ENCODE peak calls at places on chromosomes 12 and 14, in seven cellular contexts. Q is GM12891, V is HepG2, P is transverse colon, E is prostate gland, T is ovary, U is HCT116. C is an unnamed sample.

GRCh38 chr12:6703631-6704030 is 3.0 kb upstream of the PIANP start:
- DNase-seq in T (no peak), E (no peak), P (no peak), U (no peak), Q (no peak), V (peak), C (no peak)

GRCh38 chr12:5807090-5807414 is 138.0 kb downstream of the ANO2 start:
- DNase-seq in V (no peak), E (no peak), P (no peak), Q (no peak), T (no peak), U (peak), C (peak)

GRCh38 chr12:120534703-120535655 is 823 bp downstream of the RNF10 start:
- DNase-seq in U (no peak), P (peak), T (peak), V (no peak), Q (no peak), E (peak), C (peak)

GRCh38 chr12:12909995-12910391 is 18.6 kb downstream of the GPRC5A start:
- DNase-seq in E (no peak), T (peak), P (no peak), U (no peak), V (no peak), Q (no peak), C (no peak)

GRCh38 chr12:4211372-4211771 is 62.2 kb upstream of the CCND2 start:
- DNase-seq in E (no peak), V (no peak), Q (no peak), U (no peak), P (no peak), T (no peak), C (no peak)

GRCh38 chr12:123171967-123172366 is 21.1 kb upstream of the PITPNM2 start:
- DNase-seq in U (no peak), Q (no peak), P (no peak), T (no peak), V (no peak), E (peak), C (no peak)

GRCh38 chr14:93742761-93743160 is 45.5 kb downstream of the PRIMA1 start:
- DNase-seq in Q (no peak), U (no peak), V (no peak), E (no peak), T (no peak), P (no peak), C (no peak)

GRCh38 chr14:79299162-79299561 is 912.1 kb downstream of the DIO2 start:
- DNase-seq in P (no peak), E (no peak), T (no peak), U (no peak), V (peak), Q (no peak), C (no peak)

GRCh38 chr12:112406519-112407488 is 2.6 kb downstream of the RPL6 start:
- DNase-seq in E (no peak), U (no peak), P (no peak), Q (no peak), V (no peak), T (no peak), C (no peak)

GRCh38 chr12:54629925-54630324 is 4.8 kb downstream of the LACRT start:
- DNase-seq in P (no peak), Q (no peak), E (no peak), U (no peak), T (no peak), V (no peak), C (no peak)

GRCh38 chr14:53278602-53279506 is 125.7 kb upstream of the DDHD1 start:
- DNase-seq in E (no peak), V (peak), P (no peak), U (no peak), T (no peak), Q (no peak), C (no peak)

GRCh38 chr14:26218858-26219257 is 379.0 kb downstream of the NOVA1 start:
- DNase-seq in T (no peak), P (no peak), V (no peak), U (no peak), Q (no peak), E (no peak), C (no peak)

GRCh38 chr12:10276774-10277173 is 30.9 kb upstream of the KLRD1 start:
- DNase-seq in U (no peak), P (no peak), Q (no peak), E (no peak), V (no peak), T (no peak), C (no peak)

GRCh38 chr14:68790656-68791077 is 2.2 kb downstream of the ZFP36L1 start:
- DNase-seq in V (no peak), U (no peak), T (peak), Q (no peak), E (no peak), P (no peak), C (no peak)

GRCh38 chr14:77638738-77639137 is 22.3 kb upstream of the SPTLC2 start:
- DNase-seq in T (no peak), Q (no peak), E (no peak), P (no peak), V (no peak), U (no peak), C (no peak)

GRCh38 chr12:14946856-14947255 is 8.5 kb upstream of the ERP27 start:
- DNase-seq in E (no peak), T (no peak), V (no peak), P (no peak), Q (no peak), U (no peak), C (no peak)

GRCh38 chr14:23160924-23161522 is 22.4 kb downstream of the SLC7A8 start:
- DNase-seq in E (peak), Q (no peak), U (no peak), V (no peak), T (peak), P (peak), C (peak)

GRCh38 chr12:60169904-60170303 is 574.1 kb downstream of the SLC16A7 start:
- DNase-seq in T (no peak), E (no peak), U (no peak), V (no peak), P (no peak), Q (no peak), C (no peak)

GRCh38 chr14:23984891-23985607 is 3.7 kb upstream of the DHRS4L2 start:
- DNase-seq in P (no peak), T (no peak), E (no peak), Q (no peak), V (peak), U (no peak), C (no peak)

GRCh38 chr14:52313493-52313881 is 625 bp upstream of the PTGER2 start:
- DNase-seq in P (no peak), Q (no peak), T (peak), E (no peak), U (no peak), V (no peak), C (no peak)

GRCh38 chr14:96829791-96830190 is 32.6 kb downstream of the VRK1 start:
- DNase-seq in V (no peak), E (no peak), U (no peak), P (no peak), Q (no peak), T (no peak), C (no peak)

GRCh38 chr12:121983546-121984205 is 38.0 kb upstream of the BCL7A start:
- DNase-seq in P (no peak), U (no peak), Q (no peak), E (no peak), T (no peak), V (no peak), C (no peak)

GRCh38 chr12:14768823-14769405 is 34.4 kb downstream of the WBP11 start:
- DNase-seq in E (no peak), V (no peak), Q (no peak), P (peak), T (peak), U (no peak), C (no peak)

GRCh38 chr14:89477391-89477790 is 60.4 kb upstream of the FOXN3 start:
- DNase-seq in Q (no peak), V (no peak), P (peak), U (no peak), E (no peak), T (peak), C (no peak)

GRCh38 chr12:8941691-8942478 is 7.6 kb downstream of the M6PR start:
- DNase-seq in Q (no peak), U (no peak), T (no peak), P (no peak), V (no peak), E (no peak), C (no peak)

GRCh38 chr14:38350102-38350501 is 94.2 kb upstream of the CLEC14A start:
- DNase-seq in E (no peak), Q (no peak), P (no peak), U (no peak), V (no peak), T (no peak), C (no peak)

GRCh38 chr12:109695961-109696461 is 17.6 kb upstream of the FAM222A start:
- DNase-seq in P (no peak), U (peak), V (peak), E (peak), Q (no peak), T (no peak), C (no peak)

GRCh38 chr14:55130194-55130550 is 1.1 kb downstream of the LGALS3 start:
- DNase-seq in V (peak), E (peak), P (no peak), U (no peak), T (no peak), Q (no peak), C (peak)

GRCh38 chr14:55127491-55127951 is 1.5 kb upstream of the LGALS3 start:
- DNase-seq in V (no peak), P (peak), E (peak), Q (no peak), T (no peak), U (no peak), C (peak)

GRCh38 chr14:55128386-55129085 is 516 bp upstream of the LGALS3 start:
- DNase-seq in U (no peak), V (no peak), E (peak), Q (no peak), T (no peak), P (no peak), C (no peak)

GRCh38 chr14:55129428-55130193 is 559 bp downstream of the LGALS3 start:
- DNase-seq in E (peak), V (peak), Q (peak), P (peak), U (no peak), T (peak), C (peak)

GRCh38 chr14:55129086-55129427 is at the start of gene LGALS3:
- DNase-seq in U (no peak), V (no peak), Q (peak), E (peak), P (peak), T (peak), C (peak)
- TF ChIP-seq POLR2A in U (peak), V (no peak), Q (no peak), E (peak), P (peak), T (peak), C (peak)

GRCh38 chr14:30252800-30253425 is 306.0 kb upstream of the G2E3 start:
- DNase-seq in Q (no peak), U (no peak), E (no peak), V (no peak), T (no peak), P (no peak), C (no peak)
- TF ChIP-seq POLR2A in Q (no peak), U (no peak), E (no peak), V (no peak), T (no peak), P (no peak), C (no peak)

DNA sequence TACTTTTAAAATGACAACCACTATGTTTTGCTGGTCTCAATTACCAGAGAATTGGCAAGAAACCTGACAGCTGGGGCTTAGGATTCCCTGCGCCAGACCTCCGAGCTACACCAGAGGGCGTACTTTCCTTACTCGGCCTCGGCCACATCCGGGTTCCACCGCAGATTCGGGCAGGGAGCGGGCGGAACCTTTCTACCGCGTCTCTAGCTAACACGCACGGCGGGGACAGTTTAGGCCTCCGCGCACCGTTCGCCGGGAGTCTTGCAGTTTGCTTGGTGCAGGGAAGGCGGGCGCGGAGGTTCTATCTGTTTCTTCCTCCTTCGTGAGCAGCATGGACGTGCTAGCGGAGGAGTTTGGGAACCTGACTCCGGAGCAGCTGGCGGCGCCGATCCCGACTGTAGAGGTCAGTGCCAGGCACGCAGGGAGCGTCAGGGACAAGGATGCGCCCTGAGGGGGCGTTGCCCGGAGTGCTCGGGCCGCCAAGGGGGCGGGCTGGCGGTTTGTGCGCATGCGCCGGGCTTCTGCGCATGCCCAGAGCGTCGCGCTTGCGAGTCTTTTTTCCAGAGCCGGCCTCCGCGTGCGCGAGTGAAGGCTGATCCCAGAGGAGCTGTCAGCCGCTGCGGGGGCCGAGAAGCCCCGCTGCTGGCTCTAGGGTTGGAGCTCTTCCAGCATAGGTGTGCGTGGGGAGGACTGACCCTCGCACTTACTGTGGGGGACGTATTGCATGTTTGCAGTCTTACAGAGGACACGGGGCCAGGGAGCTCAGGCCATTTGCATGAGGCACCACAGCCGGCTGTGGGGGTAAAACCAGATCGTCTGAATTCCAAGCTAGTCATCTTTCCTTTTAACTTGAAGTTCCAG is at the start of gene POLR3B:
- DNase-seq in E (peak), U (peak), Q (peak), P (peak), T (peak), V (peak), C (peak)
- TF ChIP-seq POLR2A in E (peak), U (peak), Q (peak), P (peak), T (peak), V (peak), C (peak)

DNA sequence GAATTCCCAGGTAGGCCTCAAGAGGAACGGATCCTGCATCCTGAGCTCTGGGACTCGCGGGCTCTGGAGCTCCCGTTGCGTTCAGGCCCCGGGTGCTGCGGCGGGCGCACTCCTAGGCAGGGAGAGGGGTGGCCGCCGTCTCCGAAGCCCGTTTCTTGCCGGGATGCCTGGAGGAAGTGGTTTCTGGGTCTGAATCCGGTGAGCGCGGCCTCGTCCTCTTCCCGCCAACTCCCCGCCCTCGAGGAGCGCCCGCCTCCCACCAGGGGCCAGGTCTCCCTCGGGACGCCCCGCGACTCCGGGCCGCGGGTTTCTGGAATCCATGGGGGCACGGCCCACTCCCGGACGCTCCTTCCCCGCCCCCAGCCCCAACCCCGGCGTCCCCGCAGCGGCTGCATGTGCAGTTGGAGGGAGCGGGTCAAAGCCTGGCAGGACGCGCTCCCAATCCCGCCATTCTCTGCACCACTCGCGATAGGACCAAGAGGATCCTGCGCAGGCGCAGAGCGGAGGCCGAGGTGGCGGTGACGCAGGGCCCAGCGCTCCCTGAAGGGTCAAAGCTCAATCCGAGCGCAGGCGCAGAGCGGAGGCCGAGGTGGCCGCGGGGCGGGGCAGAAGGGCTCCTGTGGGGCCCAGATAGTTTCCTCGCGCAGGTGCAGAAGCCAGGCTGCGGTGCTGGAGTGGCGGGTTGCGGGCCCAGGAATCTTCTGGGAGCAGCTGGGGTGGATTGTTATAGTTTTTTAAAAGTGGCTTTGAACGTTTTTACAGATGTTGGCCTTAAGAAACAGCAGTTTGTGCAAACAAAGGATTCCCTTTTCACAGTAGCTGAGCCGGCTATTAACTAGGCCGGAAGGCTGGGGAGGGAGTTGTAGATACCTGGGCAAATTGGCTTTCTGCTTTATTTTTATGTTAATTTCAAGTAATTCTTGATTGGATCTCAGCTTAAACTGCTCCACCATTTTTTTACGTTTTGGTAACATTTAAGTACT is 796.4 kb downstream of the AACS start:
- DNase-seq in U (no peak), Q (no peak), T (peak), P (peak), E (peak), V (no peak), C (no peak)
- TF ChIP-seq POLR2A in U (no peak), Q (no peak), T (no peak), P (no peak), E (no peak), V (no peak), C (no peak)

GRCh38 chr12:20567413-20567812 is 127.7 kb upstream of the SLCO1C1 start:
- DNase-seq in E (no peak), U (no peak), V (no peak), P (no peak), Q (no peak), T (no peak), C (no peak)
- TF ChIP-seq POLR2A in E (no peak), U (no peak), V (no peak), P (no peak), Q (no peak), T (no peak), C (no peak)

DNA sequence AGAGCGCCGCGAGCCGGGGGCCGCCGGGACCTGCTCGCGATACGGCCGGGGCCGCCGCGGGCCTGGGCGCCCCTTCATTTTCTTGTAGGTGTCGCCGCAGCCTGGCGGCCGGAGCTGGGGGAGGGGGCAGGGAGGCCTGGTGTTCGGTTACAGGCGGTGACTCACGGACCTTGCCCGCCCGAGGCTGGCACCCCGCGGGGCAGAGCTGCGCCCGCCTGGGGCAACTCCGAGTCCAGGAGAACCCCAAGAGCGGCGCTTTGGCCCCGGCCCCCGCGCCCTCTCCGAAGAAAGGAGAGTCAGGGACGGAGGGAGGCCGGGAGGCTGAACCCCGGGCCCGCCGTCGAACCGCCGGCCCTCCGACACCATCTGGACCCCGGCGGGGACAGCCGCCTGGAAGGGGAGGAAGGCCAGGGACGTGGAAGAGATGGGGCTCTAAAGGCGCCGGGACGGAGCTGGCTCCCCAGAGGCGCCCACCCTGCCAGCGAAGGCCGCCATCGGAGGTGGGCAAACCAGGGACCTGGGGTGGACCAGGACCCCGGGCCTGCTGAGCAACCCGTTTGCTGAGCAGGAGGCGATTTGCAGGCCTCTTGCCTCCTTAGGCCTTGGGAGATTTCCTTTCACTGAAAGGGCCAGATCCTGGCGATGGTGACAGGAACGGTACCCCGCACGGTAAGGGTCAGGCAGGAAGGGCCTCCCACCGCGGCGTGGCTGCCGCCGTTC is 828 bp upstream of the NUAK1 start:
- DNase-seq in E (peak), P (peak), Q (peak), U (peak), T (peak), V (peak), C (peak)
- TF ChIP-seq POLR2A in E (peak), P (no peak), Q (no peak), U (no peak), T (peak), V (no peak), C (peak)

GRCh38 chr12:57497223-57498142 is 9.6 kb downstream of the MARS1 start:
- DNase-seq in E (no peak), Q (no peak), T (no peak), P (no peak), V (no peak), U (no peak), C (no peak)
- TF ChIP-seq POLR2A in E (no peak), Q (no peak), T (no peak), P (no peak), V (no peak), U (no peak), C (no peak)

GRCh38 chr14:55074662-55075061 is 23.2 kb downstream of the MAPK1IP1L start:
- DNase-seq in T (no peak), U (no peak), P (no peak), Q (no peak), E (no peak), V (no peak), C (no peak)
- TF ChIP-seq POLR2A in T (no peak), U (no peak), P (no peak), Q (no peak), E (no peak), V (no peak), C (no peak)

GRCh38 chr14:21105095-21105494 is 4.2 kb downstream of the TMEM253 start:
- DNase-seq in T (no peak), E (no peak), U (no peak), V (no peak), P (no peak), Q (no peak), C (no peak)

GRCh38 chr14:21103165-21103709 is 2.4 kb downstream of the TMEM253 start:
- DNase-seq in P (no peak), T (no peak), E (no peak), U (no peak), Q (no peak), V (no peak), C (peak)

GRCh38 chr14:21104448-21105060 is 3.7 kb downstream of the TMEM253 start:
- DNase-seq in P (peak), U (peak), T (peak), E (peak), Q (no peak), V (no peak), C (no peak)

GRCh38 chr14:21102472-21103164 is 1.8 kb downstream of the TMEM253 start:
- DNase-seq in T (no peak), Q (no peak), P (no peak), V (no peak), E (no peak), U (no peak), C (no peak)

GRCh38 chr14:21103710-21104447 is 3.0 kb downstream of the TMEM253 start:
- DNase-seq in U (peak), P (peak), V (peak), T (peak), Q (peak), E (peak), C (peak)
- TF ChIP-seq POLR2A in U (peak), P (peak), V (peak), T (peak), Q (peak), E (peak), C (peak)

GRCh38 chr14:103474893-103475292 is 47.7 kb downstream of the CKB start:
- DNase-seq in T (no peak), Q (no peak), U (no peak), E (no peak), V (no peak), P (no peak), C (no peak)

GRCh38 chr14:103480595-103480994 is 42.0 kb downstream of the CKB start:
- DNase-seq in T (no peak), U (no peak), P (no peak), Q (no peak), V (no peak), E (no peak), C (no peak)

GRCh38 chr14:103476631-103477030 is 46.0 kb downstream of the CKB start:
- DNase-seq in T (no peak), P (no peak), E (no peak), U (no peak), V (no peak), Q (no peak), C (no peak)

GRCh38 chr14:103472939-103473338 is 49.7 kb downstream of the CKB start:
- DNase-seq in V (no peak), P (no peak), T (no peak), Q (no peak), E (no peak), U (no peak), C (no peak)

GRCh38 chr14:103476065-103476464 is 46.6 kb downstream of the CKB start:
- DNase-seq in U (no peak), T (no peak), V (no peak), Q (no peak), P (no peak), E (no peak), C (no peak)
- TF ChIP-seq POLR2A in U (no peak), T (no peak), V (no peak), Q (no peak), P (no peak), E (no peak), C (no peak)

C was measured in H54.